ENCODE peak calls at places on chromosomes 3 and 15, in ten cellular contexts. D is upper lobe of right lung, B is IMR-90, Q is GM23248, N is Panc1, Y is tibial artery, T is PC-9, R is HCT116, V is H1, S is cardiac muscle cell. K is an unnamed sample.

GRCh38 chr3:49867871-49868321 is 1.8 kb downstream of the CAMKV start:
- DNase-seq in D (no peak), B (peak; percentile 44), Q (peak; percentile 65), N (no peak), Y (no peak), T (no peak), R (no peak), V (peak; percentile 86), S (peak; percentile 60), K (no peak)

GRCh38 chr3:50226888-50227389 is 9.1 kb upstream of the GNAI2 start:
- DNase-seq in D (no peak), B (no peak), Q (peak; percentile 78), N (no peak), Y (peak; percentile 76), T (peak; percentile 53), R (peak; percentile 33), V (no peak), S (peak; percentile 49), K (no peak)

GRCh38 chr15:39438795-39439577 is 141.9 kb upstream of the THBS1 start:
- DNase-seq in D (no peak), B (peak; percentile 40), Q (no peak), N (no peak), Y (no peak), T (no peak), R (no peak), V (no peak), S (peak; percentile 80), K (no peak)

GRCh38 chr15:86915811-86916331 is 836.2 kb downstream of the AGBL1 start:
- DNase-seq in D (no peak), B (peak; percentile 13), Q (peak; percentile 69), N (no peak), Y (no peak), T (no peak), R (no peak), V (no peak), S (peak; percentile 69), K (no peak)

GRCh38 chr3:162892921-162893793 is 1396.5 kb downstream of the OTOL1 start:
- DNase-seq in D (no peak), B (no peak), Q (no peak), N (no peak), Y (no peak), T (no peak), R (no peak), V (no peak), S (no peak), K (no peak)

GRCh38 chr15:68424754-68425390 is 7.1 kb downstream of the ITGA11 start:
- DNase-seq in D (no peak), B (peak; percentile 34), Q (peak; percentile 49), N (no peak), Y (peak; percentile 49), T (no peak), R (no peak), V (no peak), S (no peak), K (no peak)

GRCh38 chr3:150150633-150151032 is 179.9 kb upstream of the PFN2 start:
- DNase-seq in D (no peak), B (peak; percentile 47), Q (peak; percentile 61), N (no peak), Y (no peak), T (no peak), R (no peak), V (no peak), S (peak; percentile 57), K (no peak)

GRCh38 chr15:57647791-57648130 is 56.1 kb downstream of the MYZAP start:
- DNase-seq in D (no peak), B (peak; percentile 5), Q (peak; percentile 85), N (no peak), Y (no peak), T (no peak), R (no peak), V (no peak), S (peak; percentile 26), K (no peak)

GRCh38 chr3:195093731-195094130 is 177.2 kb downstream of the XXYLT1 start:
- DNase-seq in D (peak; percentile 44), B (no peak), Q (no peak), N (no peak), Y (peak; percentile 5), T (no peak), R (no peak), V (no peak), S (no peak), K (no peak)

GRCh38 chr15:92808611-92809063 is 91.5 kb upstream of the CHD2 start:
- DNase-seq in D (peak; percentile 86), B (peak; percentile 43), Q (peak; percentile 80), N (no peak), Y (no peak), T (peak; percentile 76), R (no peak), V (no peak), S (peak; percentile 74), K (peak; percentile 77)

GRCh38 chr3:99875925-99876781 is 58.5 kb downstream of the CMSS1 start:
- DNase-seq in D (peak; percentile 91), B (peak; percentile 79), Q (peak; percentile 93), N (no peak), Y (peak; percentile 91), T (peak; percentile 76), R (no peak), V (peak; percentile 88), S (peak; percentile 86), K (peak; percentile 90)

GRCh38 chr3:51389423-51390183 is 1.5 kb upstream of the RBM15B start:
- DNase-seq in D (peak; percentile 77), B (peak; percentile 50), Q (peak; percentile 74), N (peak; percentile 10), Y (no peak), T (peak; percentile 12), R (no peak), V (peak; percentile 73), S (peak; percentile 65), K (no peak)

GRCh38 chr3:125154800-125155269 is 57.7 kb downstream of the SLC12A8 start:
- DNase-seq in D (no peak), B (no peak), Q (no peak), N (no peak), Y (no peak), T (no peak), R (no peak), V (no peak), S (no peak), K (no peak)

GRCh38 chr3:196179380-196180308 is 31.6 kb downstream of the ZDHHC19 start:
- DNase-seq in D (no peak), B (peak; percentile 77), Q (peak; percentile 49), N (no peak), Y (no peak), T (peak; percentile 29), R (no peak), V (no peak), S (peak; percentile 68), K (no peak)

GRCh38 chr3:127628788-127629456 is at the start of gene PODXL2:
- DNase-seq in D (peak; percentile 77), B (peak; percentile 52), Q (peak; percentile 80), N (no peak), Y (no peak), T (no peak), R (peak; percentile 24), V (peak; percentile 76), S (peak; percentile 72), K (peak; percentile 64)

GRCh38 chr3:144773344-144773743 is 801.7 kb downstream of the DIPK2A start:
- DNase-seq in D (no peak), B (no peak), Q (no peak), N (no peak), Y (no peak), T (no peak), R (no peak), V (no peak), S (no peak), K (no peak)

GRCh38 chr15:36643551-36643950 is 64.1 kb downstream of the CDIN1 start:
- DNase-seq in D (no peak), B (peak; percentile 29), Q (no peak), N (no peak), Y (no peak), T (peak; percentile 35), R (peak; percentile 18), V (no peak), S (no peak), K (no peak)

GRCh38 chr15:76153241-76154197 is 93.7 kb downstream of the TMEM266 start:
- DNase-seq in D (no peak), B (no peak), Q (no peak), N (no peak), Y (no peak), T (no peak), R (no peak), V (peak; percentile 43), S (no peak), K (no peak)

GRCh38 chr3:49177073-49177472 is 5.7 kb downstream of the KLHDC8B start:
- DNase-seq in D (no peak), B (no peak), Q (no peak), N (no peak), Y (no peak), T (no peak), R (no peak), V (no peak), S (no peak), K (no peak)

GRCh38 chr3:94307588-94307987 is 244.7 kb downstream of the NSUN3 start:
- DNase-seq in D (no peak), B (no peak), Q (no peak), N (no peak), Y (no peak), T (no peak), R (no peak), V (no peak), S (no peak), K (no peak)
- H3K4me3 ChIP-seq in D (no peak overlapping the region), B (no peak overlapping the region), Q (no peak overlapping the region), N (no peak overlapping the region), Y (no peak overlapping the region), T (no peak overlapping the region), R (no peak overlapping the region), V (no peak overlapping the region), S (no peak overlapping the region), K (no peak overlapping the region)

DNA sequence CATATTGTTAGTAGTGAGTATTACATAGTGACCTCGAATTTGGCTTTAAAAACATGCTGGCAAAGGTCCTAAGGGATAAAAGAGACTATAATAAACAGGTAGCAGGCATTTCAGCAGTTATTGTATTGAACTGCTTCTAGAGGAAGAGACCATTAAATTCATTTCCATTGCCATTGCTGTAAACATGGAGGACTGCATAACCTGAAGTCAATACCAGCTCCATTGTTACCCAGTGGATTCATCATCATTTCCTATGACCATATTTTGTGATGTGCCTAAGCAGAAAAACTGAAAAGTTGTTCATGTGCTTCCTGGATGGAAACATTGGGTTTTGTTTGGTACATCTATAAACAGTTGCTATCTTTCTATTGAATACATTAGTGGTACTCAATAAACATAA is 482.5 kb upstream of the UBE2E2 start:
- DNase-seq in D (no peak), B (no peak), Q (no peak), N (no peak), Y (no peak), T (no peak), R (no peak), V (no peak), S (no peak), K (no peak)
- H3K4me1 ChIP-seq in D (no peaks in the 10 kb centered on the region), B (no peaks in the 10 kb centered on the region), Q (no peaks in the 10 kb centered on the region), N (no peaks in the 10 kb centered on the region), Y (no peaks in the 10 kb centered on the region), T (no peaks in the 10 kb centered on the region), R (no peaks in the 10 kb centered on the region), V (no peaks in the 10 kb centered on the region), S (no peaks in the 10 kb centered on the region), K (no peaks in the 10 kb centered on the region)

GRCh38 chr3:24145981-24146822 is 201.1 kb downstream of the NR1D2 start:
- DNase-seq in D (no peak), B (peak; percentile 90), Q (peak; percentile 99), N (no peak), Y (no peak), T (peak; percentile 84), R (no peak), V (no peak), S (peak; percentile 92), K (no peak)
- H3K27ac ChIP-seq in D (peak overlapping the region; percentile 79), B (peak overlapping the region; percentile 90), Q (peak overlapping the region; percentile 100), N (no peak overlapping the region), Y (peak overlapping the region; percentile 70), T (peak overlapping the region; percentile 85), R (peak overlapping the region; percentile 18), V (no peak overlapping the region), S (no peak overlapping the region), K (no peak overlapping the region)

GRCh38 chr3:170866499-170866898 is 3.5 kb downstream of the RPL22L1 start:
- DNase-seq in D (no peak), B (no peak), Q (no peak), N (no peak), Y (no peak), T (no peak), R (no peak), V (no peak), S (no peak), K (no peak)
- H3K4me3 ChIP-seq in D (peak overlapping the region; percentile 6), B (no peak overlapping the region), Q (no peak overlapping the region), N (no peak overlapping the region), Y (no peak overlapping the region), T (no peak overlapping the region), R (no peak overlapping the region), V (no peak overlapping the region), S (no peak overlapping the region), K (no peak overlapping the region)